ENCODE peak calls at places on chromosomes 11 and 22, in five cellular contexts. One of them, this sample, is unnamed.

GRCh38 chr11:9875862-9876261 is 212.0 kb downstream of the SWAP70 start:
- DNase-seq in AG04450: no peak
- DNase-seq in fibroblast of lung: no peak
- DNase-seq in MCF 10A: no peak
- DNase-seq in Caco-2: no peak
- DNase-seq in this sample: no peak

GRCh38 chr11:114179234-114179941 is 116.8 kb upstream of the NNMT start:
- DNase-seq in AG04450: no peak
- DNase-seq in fibroblast of lung: peak; percentile 100
- DNase-seq in MCF 10A: peak; percentile 96
- DNase-seq in Caco-2: peak; percentile 83
- DNase-seq in this sample: no peak

GRCh38 chr22:47474895-47475294 is 712.4 kb downstream of the TBC1D22A start:
- DNase-seq in MCF 10A: peak; percentile 64
- DNase-seq in Caco-2: no peak
- DNase-seq in AG04450: no peak
- DNase-seq in fibroblast of lung: peak; percentile 91
- DNase-seq in this sample: no peak

GRCh38 chr11:122399375-122399774 is 256.1 kb upstream of the UBASH3B start:
- DNase-seq in Caco-2: no peak
- DNase-seq in AG04450: no peak
- DNase-seq in fibroblast of lung: no peak
- DNase-seq in MCF 10A: no peak
- DNase-seq in this sample: no peak

GRCh38 chr11:76209956-76210885 is 3.9 kb upstream of the WNT11 start:
- DNase-seq in AG04450: no peak
- DNase-seq in Caco-2: peak; percentile 78
- DNase-seq in fibroblast of lung: peak; percentile 72
- DNase-seq in MCF 10A: no peak
- DNase-seq in this sample: no peak

GRCh38 chr11:118175600-118176399 is 639 bp downstream of the SCN2B start:
- DNase-seq in Caco-2: no peak
- DNase-seq in MCF 10A: no peak
- DNase-seq in fibroblast of lung: no peak
- DNase-seq in AG04450: no peak
- DNase-seq in this sample: no peak

GRCh38 chr11:30314625-30315024 is 8.3 kb upstream of the ARL14EP start:
- DNase-seq in Caco-2: no peak
- DNase-seq in fibroblast of lung: peak; percentile 22
- DNase-seq in MCF 10A: no peak
- DNase-seq in AG04450: no peak
- DNase-seq in this sample: no peak

GRCh38 chr22:27253108-27253507 is 548.4 kb downstream of the MN1 start:
- DNase-seq in AG04450: no peak
- DNase-seq in fibroblast of lung: no peak
- DNase-seq in MCF 10A: no peak
- DNase-seq in Caco-2: no peak
- DNase-seq in this sample: no peak

GRCh38 chr11:5666396-5666780 is 18.5 kb downstream of the TRIM5 start:
- DNase-seq in MCF 10A: no peak
- DNase-seq in fibroblast of lung: no peak
- DNase-seq in AG04450: no peak
- DNase-seq in Caco-2: no peak
- DNase-seq in this sample: no peak

GRCh38 chr11:25319068-25319467 is 822.2 kb downstream of the LUZP2 start:
- DNase-seq in fibroblast of lung: no peak
- DNase-seq in Caco-2: no peak
- DNase-seq in MCF 10A: no peak
- DNase-seq in AG04450: no peak
- DNase-seq in this sample: no peak

GRCh38 chr11:14520086-14520901 is at the start of gene PSMA1:
- DNase-seq in fibroblast of lung: peak; percentile 96
- DNase-seq in MCF 10A: peak; percentile 94
- DNase-seq in Caco-2: peak; percentile 96
- DNase-seq in AG04450: peak; percentile 76
- DNase-seq in this sample: no peak

GRCh38 chr11:43644626-43645299 is 35.8 kb upstream of the HSD17B12 start:
- DNase-seq in MCF 10A: peak; percentile 5
- DNase-seq in fibroblast of lung: peak; percentile 61
- DNase-seq in Caco-2: no peak
- DNase-seq in AG04450: no peak
- DNase-seq in this sample: no peak

GRCh38 chr11:25943777-25944661 is 387.9 kb upstream of the ANO3 start:
- DNase-seq in MCF 10A: no peak
- DNase-seq in fibroblast of lung: no peak
- DNase-seq in Caco-2: no peak
- DNase-seq in AG04450: no peak
- DNase-seq in this sample: no peak

GRCh38 chr11:119486016-119486415 is 63.0 kb upstream of the THY1 start:
- DNase-seq in fibroblast of lung: no peak
- DNase-seq in MCF 10A: no peak
- DNase-seq in AG04450: no peak
- DNase-seq in Caco-2: no peak
- DNase-seq in this sample: no peak

GRCh38 chr11:73538381-73538872 is 59.5 kb downstream of the FAM168A start:
- DNase-seq in AG04450: no peak
- DNase-seq in Caco-2: no peak
- DNase-seq in fibroblast of lung: no peak
- DNase-seq in MCF 10A: no peak
- DNase-seq in this sample: no peak

GRCh38 chr11:112570335-112570734 is 309.7 kb upstream of the PLET1 start:
- DNase-seq in MCF 10A: no peak
- DNase-seq in AG04450: no peak
- DNase-seq in fibroblast of lung: no peak
- DNase-seq in Caco-2: no peak
- DNase-seq in this sample: no peak

DNA sequence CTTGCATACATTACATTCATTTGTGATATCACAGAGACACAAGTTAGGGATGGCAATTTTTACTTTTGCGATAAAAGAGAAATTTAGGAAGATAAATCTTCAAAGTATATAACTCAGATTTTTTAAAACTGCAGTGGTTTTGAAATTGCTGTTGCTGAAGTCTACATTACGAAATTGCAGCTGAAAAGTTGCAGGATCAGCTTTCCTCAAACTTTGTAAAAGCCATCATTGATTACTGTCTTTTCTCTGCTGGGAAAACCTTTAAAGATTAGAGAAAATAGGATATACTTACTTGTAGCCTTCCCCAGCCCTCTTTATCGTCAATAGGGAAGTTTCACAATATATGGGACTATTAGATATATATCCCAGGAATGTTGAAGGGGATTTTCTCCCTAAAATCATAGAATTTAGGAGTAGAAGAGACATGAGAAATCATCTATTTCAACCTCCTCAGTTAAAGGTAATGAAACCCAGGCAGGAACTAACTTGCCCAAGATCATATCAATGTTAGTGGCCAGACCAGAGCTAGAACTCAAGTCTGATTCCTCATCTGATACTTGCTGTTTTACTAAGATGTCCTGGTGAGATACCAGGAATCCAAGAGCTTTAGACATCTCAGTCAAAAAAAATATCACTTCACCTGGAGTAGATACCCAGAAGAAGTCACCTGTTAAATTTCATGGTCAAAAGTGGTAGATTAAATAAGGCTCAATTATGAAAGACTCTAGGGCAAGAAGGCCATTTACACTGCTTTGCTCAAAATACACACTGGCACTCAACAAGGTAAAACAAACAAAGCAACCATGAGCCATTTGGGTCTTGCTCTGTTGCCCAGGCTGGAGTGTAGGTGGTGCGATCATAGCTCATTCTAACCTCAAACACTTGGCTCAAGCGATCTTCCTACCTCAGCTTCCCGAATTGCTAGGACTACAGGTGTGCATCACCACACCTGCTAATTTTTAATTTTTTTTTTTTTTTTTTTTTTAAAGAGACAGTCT is 10.6 kb upstream of the AGBL2 start:
- DNase-seq in AG04450: no peak
- DNase-seq in fibroblast of lung: peak; percentile 60
- DNase-seq in Caco-2: no peak
- DNase-seq in MCF 10A: no peak
- DNase-seq in this sample: no peak
- TF ChIP-seq CTCF in AG04450: no peak
- TF ChIP-seq CTCF in fibroblast of lung: no peak
- TF ChIP-seq CTCF in Caco-2: no peak
- TF ChIP-seq CTCF in MCF 10A: no peak
- TF ChIP-seq CTCF in this sample: no peak

GRCh38 chr22:50293441-50294318 is 13.8 kb downstream of the PLXNB2 start:
- DNase-seq in fibroblast of lung: peak; percentile 52
- DNase-seq in AG04450: no peak
- DNase-seq in MCF 10A: peak; percentile 47
- DNase-seq in Caco-2: peak; percentile 92
- DNase-seq in this sample: no peak
- TF ChIP-seq CTCF in fibroblast of lung: no peak
- TF ChIP-seq CTCF in AG04450: no peak
- TF ChIP-seq CTCF in MCF 10A: no peak
- TF ChIP-seq CTCF in Caco-2: no peak
- TF ChIP-seq CTCF in this sample: no peak

GRCh38 chr11:44952500-44953260 is 2.0 kb upstream of the TP53I11 start:
- DNase-seq in Caco-2: no peak
- DNase-seq in AG04450: no peak
- DNase-seq in fibroblast of lung: no peak
- DNase-seq in MCF 10A: no peak
- DNase-seq in this sample: no peak

GRCh38 chr11:44952082-44952481 is 1.4 kb upstream of the TP53I11 start:
- DNase-seq in MCF 10A: no peak
- DNase-seq in AG04450: no peak
- DNase-seq in Caco-2: no peak
- DNase-seq in fibroblast of lung: no peak
- DNase-seq in this sample: no peak

GRCh38 chr11:44949160-44950035 is 1.3 kb downstream of the TP53I11 start:
- DNase-seq in MCF 10A: no peak
- DNase-seq in AG04450: no peak
- DNase-seq in fibroblast of lung: peak; percentile 59
- DNase-seq in Caco-2: no peak
- DNase-seq in this sample: no peak

GRCh38 chr11:44950036-44950624 is 553 bp downstream of the TP53I11 start:
- DNase-seq in Caco-2: no peak
- DNase-seq in AG04450: no peak
- DNase-seq in MCF 10A: no peak
- DNase-seq in fibroblast of lung: no peak
- DNase-seq in this sample: no peak

DNA sequence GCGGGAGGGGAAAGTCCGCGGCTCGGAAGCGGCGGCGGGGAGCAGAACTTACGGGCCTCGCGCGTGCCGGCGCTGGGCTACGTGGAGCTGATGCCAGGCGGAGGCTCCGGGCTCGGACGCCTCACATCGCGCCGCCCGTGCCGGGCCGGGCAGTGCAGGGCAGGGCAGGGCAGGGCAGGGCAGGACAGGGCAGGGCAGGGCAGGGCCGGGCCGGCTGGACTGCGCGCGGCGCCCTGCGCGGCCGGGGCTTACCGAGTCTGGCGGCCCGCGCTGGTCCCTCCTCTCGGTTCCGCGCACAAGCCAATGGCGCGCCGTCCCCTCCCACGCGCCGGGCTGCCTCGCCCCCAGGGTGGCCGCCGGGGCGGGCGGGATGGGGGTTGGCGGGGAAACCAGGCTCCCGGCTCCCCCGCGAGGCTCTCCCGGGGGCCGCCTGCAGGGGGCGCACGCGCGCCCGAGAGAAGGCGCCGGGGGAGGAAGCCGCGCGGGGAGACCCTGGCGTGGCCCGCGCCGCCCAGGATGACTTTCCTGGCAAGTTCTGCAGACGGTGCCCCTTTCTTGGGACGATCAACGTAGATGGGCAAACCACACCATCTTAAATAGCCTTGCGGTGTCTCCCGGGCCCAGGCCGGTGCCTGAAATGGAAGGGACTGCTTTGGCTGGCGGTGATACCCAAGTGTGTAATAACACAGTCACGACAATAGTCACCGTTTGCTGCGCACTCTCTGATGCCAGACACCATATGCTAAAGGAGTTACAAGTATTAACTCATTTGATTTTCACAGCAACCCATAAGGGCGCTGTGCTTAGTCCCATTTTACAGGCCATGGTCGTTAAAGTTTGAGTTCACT is at the start of gene TP53I11:
- DNase-seq in Caco-2: no peak
- DNase-seq in AG04450: no peak
- DNase-seq in MCF 10A: peak; percentile 51
- DNase-seq in fibroblast of lung: peak; percentile 66
- DNase-seq in this sample: no peak
- TF ChIP-seq CTCF in Caco-2: peak; percentile 89
- TF ChIP-seq CTCF in AG04450: peak; percentile 43
- TF ChIP-seq CTCF in MCF 10A: peak; percentile 83
- TF ChIP-seq CTCF in fibroblast of lung: peak; percentile 25
- TF ChIP-seq CTCF in this sample: peak; percentile 49

GRCh38 chr11:65946655-65947054 is 1.4 kb downstream of the TSGA10IP start:
- DNase-seq in fibroblast of lung: no peak
- DNase-seq in Caco-2: no peak
- DNase-seq in AG04450: no peak
- DNase-seq in MCF 10A: no peak
- DNase-seq in this sample: no peak

GRCh38 chr11:65947603-65948125 is 2.4 kb downstream of the TSGA10IP start:
- DNase-seq in AG04450: no peak
- DNase-seq in Caco-2: no peak
- DNase-seq in fibroblast of lung: no peak
- DNase-seq in MCF 10A: no peak
- DNase-seq in this sample: no peak

GRCh38 chr11:65945430-65945911 is at the start of gene TSGA10IP:
- DNase-seq in AG04450: no peak
- DNase-seq in MCF 10A: no peak
- DNase-seq in Caco-2: no peak
- DNase-seq in fibroblast of lung: no peak
- DNase-seq in this sample: no peak

GRCh38 chr11:65945941-65946558 is 770 bp downstream of the TSGA10IP start:
- DNase-seq in MCF 10A: no peak
- DNase-seq in fibroblast of lung: no peak
- DNase-seq in Caco-2: no peak
- DNase-seq in AG04450: no peak
- DNase-seq in this sample: no peak

DNA sequence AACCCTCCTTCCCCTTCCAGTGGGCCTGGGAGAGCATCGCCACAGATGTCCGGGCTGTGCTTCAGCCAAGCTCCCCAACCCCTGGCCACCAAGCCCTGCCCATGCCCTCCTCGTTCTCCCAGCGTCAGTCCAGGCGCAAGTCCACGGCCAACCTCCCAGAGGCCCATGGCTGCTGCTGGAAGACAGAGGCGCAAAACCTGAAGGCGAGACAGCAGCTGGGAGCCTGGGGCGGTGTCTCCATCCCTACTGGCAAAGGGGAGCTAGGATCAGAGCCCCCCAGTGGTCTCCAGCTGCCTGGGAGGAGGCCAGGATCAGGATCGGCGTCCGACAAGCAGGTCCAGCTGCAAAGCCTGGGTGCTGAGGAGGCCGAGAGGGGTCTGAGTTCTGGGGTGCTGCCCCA is 1.9 kb downstream of the TSGA10IP start:
- DNase-seq in AG04450: no peak
- DNase-seq in Caco-2: no peak
- DNase-seq in MCF 10A: no peak
- DNase-seq in fibroblast of lung: no peak
- DNase-seq in this sample: no peak
- TF ChIP-seq CTCF in AG04450: no peak
- TF ChIP-seq CTCF in Caco-2: no peak
- TF ChIP-seq CTCF in MCF 10A: no peak
- TF ChIP-seq CTCF in fibroblast of lung: no peak
- TF ChIP-seq CTCF in this sample: no peak

GRCh38 chr11:2086239-2087040 is 52.7 kb downstream of the IGF2 start:
- DNase-seq in fibroblast of lung: no peak
- DNase-seq in AG04450: no peak
- DNase-seq in Caco-2: no peak
- DNase-seq in MCF 10A: no peak
- DNase-seq in this sample: no peak
- TF ChIP-seq CTCF in fibroblast of lung: no peak
- TF ChIP-seq CTCF in AG04450: no peak
- TF ChIP-seq CTCF in Caco-2: no peak
- TF ChIP-seq CTCF in MCF 10A: no peak
- TF ChIP-seq CTCF in this sample: no peak

This sample was measured in epithelial cell of proximal tubule.